ENCODE peak calls at places on chromosomes 2 and 18, in eight cellular contexts. H, S, N, L, K, Z, B and G are unnamed samples.
A peak's percentile ranks its signal among the peaks of the same experiment; 100 is the strongest.

GRCh38 chr2:181977661-181978350 is 7.8 kb upstream of the PPP1R1C start:
- DNase-seq in B (peak; percentile 43), K (no peak), L (no peak), S (no peak), N (no peak), H (no peak), Z (no peak), G (peak; percentile 98)

GRCh38 chr2:65443509-65444200 is 11.3 kb upstream of the SPRED2 start:
- DNase-seq in S (no peak), B (no peak), Z (no peak), K (no peak), N (no peak), L (no peak), H (no peak), G (no peak)

GRCh38 chr18:31721596-31721995 is 37.2 kb upstream of the B4GALT6 start:
- DNase-seq in Z (no peak), L (no peak), N (no peak), H (no peak), S (no peak), B (peak; percentile 3), K (no peak), G (no peak)

GRCh38 chr2:171325886-171326585 is 107.8 kb downstream of the METTL8 start:
- DNase-seq in S (no peak), Z (no peak), N (no peak), H (no peak), B (no peak), L (no peak), K (no peak), G (no peak)

GRCh38 chr2:148582679-148583511 is 61.7 kb upstream of the EPC2 start:
- DNase-seq in B (peak; percentile 5), S (no peak), L (no peak), H (no peak), N (no peak), K (no peak), Z (no peak), G (no peak)

GRCh38 chr2:29336741-29337340 is 221.6 kb downstream of the CLIP4 start:
- DNase-seq in K (no peak), N (no peak), Z (no peak), L (no peak), H (no peak), S (no peak), B (no peak), G (no peak)

GRCh38 chr2:8151888-8152287 is 530.0 kb upstream of the ID2 start:
- DNase-seq in Z (no peak), L (no peak), K (no peak), H (no peak), B (no peak), S (no peak), N (no peak), G (no peak)

GRCh38 chr2:238599549-238600505 is 173.1 kb downstream of the ASB1 start:
- DNase-seq in H (peak; percentile 58), N (no peak), S (no peak), L (no peak), K (no peak), B (no peak), Z (no peak), G (no peak)

GRCh38 chr2:163834841-163835240 is 99.0 kb upstream of the FIGN start:
- DNase-seq in K (no peak), S (no peak), H (no peak), L (no peak), Z (no peak), B (no peak), N (no peak), G (no peak)

GRCh38 chr18:51196811-51197660 is 445 bp downstream of the MEX3C start:
- DNase-seq in L (no peak), N (peak; percentile 59), K (peak; percentile 70), Z (no peak), S (peak; percentile 72), B (peak; percentile 59), H (peak; percentile 80), G (peak; percentile 45)

GRCh38 chr2:188181439-188181838 is 110.2 kb upstream of the GULP1 start:
- DNase-seq in N (no peak), H (no peak), L (no peak), Z (no peak), B (no peak), S (no peak), K (no peak), G (peak; percentile 53)

GRCh38 chr18:76450452-76450851 is 44.6 kb downstream of the ZNF516 start:
- DNase-seq in N (no peak), K (peak; percentile 29), B (peak; percentile 71), L (no peak), Z (peak; percentile 58), S (no peak), H (no peak), G (no peak)

GRCh38 chr2:122929347-122929746 is 1095.7 kb upstream of the CNTNAP5 start:
- DNase-seq in N (no peak), Z (no peak), L (no peak), S (no peak), H (no peak), B (no peak), K (no peak), G (no peak)

DNA sequence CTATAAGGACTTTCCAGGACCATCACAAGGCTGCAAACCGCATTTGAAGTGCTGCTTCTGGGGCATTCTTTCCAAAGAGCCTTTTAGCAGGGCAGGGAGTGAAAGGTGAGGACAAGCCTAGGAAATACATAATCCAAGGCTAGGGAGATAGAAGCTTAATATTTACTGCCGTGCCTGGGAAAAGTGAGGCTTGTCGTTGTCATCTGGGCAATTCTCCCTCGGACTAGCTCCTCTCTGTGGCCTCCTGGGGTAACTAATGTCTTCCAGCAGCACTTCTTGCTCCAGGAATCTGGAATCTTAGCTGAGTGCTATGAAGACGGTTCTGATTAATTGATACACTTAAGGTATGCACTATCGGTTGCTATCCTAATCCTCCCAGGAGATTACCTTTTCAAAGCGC is 69.3 kb upstream of the ATL2 start:
- DNase-seq in K (no peak), Z (no peak), N (no peak), L (no peak), S (no peak), B (no peak), H (no peak), G (no peak)
- TF ChIP-seq CTCF in K (no peak), Z (no peak), N (no peak), L (no peak), S (peak; percentile 17), B (peak; percentile 1), H (peak; percentile 14), G (no peak)

GRCh38 chr2:908568-908967 is 42.1 kb upstream of the SNTG2 start:
- DNase-seq in H (no peak), L (no peak), S (no peak), B (no peak), Z (no peak), N (no peak), K (no peak), G (no peak)
- H3K9me3 ChIP-seq in H (no peaks in the 10 kb centered on the region), L (no peaks in the 10 kb centered on the region), S (no peaks in the 10 kb centered on the region), B (no peaks in the 10 kb centered on the region), Z (no peaks in the 10 kb centered on the region), N (no peaks in the 10 kb centered on the region), K (no peaks in the 10 kb centered on the region), G (peaks cover 16% of the 10 kb centered on the region)

DNA sequence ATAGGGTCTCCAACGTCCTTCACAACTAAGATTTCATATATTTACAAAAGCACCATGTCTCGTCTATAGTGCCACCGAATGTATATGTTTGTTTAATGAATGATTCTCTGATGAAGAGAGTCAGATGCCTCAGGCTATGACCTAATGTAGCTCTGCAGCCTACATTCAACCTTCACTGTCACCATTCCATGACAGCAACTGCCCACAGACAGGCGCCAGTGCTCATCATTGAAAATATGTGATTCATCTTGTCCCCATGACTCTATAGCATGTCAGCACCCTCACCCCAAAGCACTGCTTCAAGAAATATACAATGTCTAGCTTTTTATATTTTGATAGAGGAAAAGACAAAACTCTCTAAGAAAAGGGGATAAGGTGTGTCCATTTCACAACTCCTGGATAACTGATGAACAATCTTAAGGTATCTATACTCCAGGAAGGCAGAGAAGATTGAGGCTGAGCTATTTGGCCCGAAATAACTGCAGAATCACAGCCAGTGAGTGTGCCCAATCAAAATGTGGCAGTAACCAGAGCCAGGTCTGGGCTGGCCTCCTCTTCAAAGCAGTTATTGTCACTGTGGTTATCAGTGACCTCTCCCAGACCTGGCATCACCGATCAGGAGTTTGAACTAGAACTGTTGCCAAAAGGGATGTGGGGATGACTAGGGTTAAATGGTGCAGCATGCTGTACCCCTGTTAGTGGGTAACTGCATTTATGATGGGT is 246.6 kb downstream of the SETBP1 start:
- DNase-seq in L (no peak), Z (no peak), K (no peak), S (no peak), N (no peak), B (no peak), H (no peak), G (peak; percentile 57)
- TF ChIP-seq CTCF in L (no peak), Z (no peak), K (no peak), S (no peak), N (no peak), B (no peak), H (no peak), G (no peak)

GRCh38 chr2:98327776-98328175 is 18.5 kb upstream of the CNGA3 start:
- DNase-seq in B (no peak), Z (no peak), N (no peak), H (no peak), L (no peak), K (no peak), S (no peak), G (no peak)

GRCh38 chr2:98329549-98329948 is 16.7 kb upstream of the CNGA3 start:
- DNase-seq in L (no peak), S (no peak), N (no peak), Z (no peak), B (no peak), K (no peak), H (no peak), G (no peak)

DNA sequence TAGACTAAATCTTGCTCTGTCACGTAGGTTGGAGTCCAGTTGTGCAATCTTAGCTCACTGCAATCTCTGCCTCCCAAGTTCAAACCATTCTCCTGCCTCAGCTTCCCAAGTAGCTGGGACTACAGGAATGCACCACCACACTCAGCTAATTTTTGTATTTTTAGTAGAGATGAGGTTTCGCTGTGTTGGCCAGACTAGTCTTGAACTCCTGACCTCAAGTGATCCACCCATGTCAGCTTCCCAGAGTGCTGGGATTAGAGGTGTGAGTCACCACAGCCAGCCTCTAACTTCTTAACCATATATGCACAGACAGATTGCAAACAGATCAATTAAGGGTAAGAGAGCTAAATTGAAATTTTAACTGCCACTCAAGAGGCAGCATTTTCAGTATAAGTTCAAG is 22.1 kb upstream of the CNGA3 start:
- DNase-seq in K (no peak), H (no peak), B (peak; percentile 54), N (no peak), S (no peak), Z (no peak), L (no peak), G (no peak)
- H3K9me3 ChIP-seq in K (peaks cover 11% of the 10 kb centered on the region), H (peaks cover 22% of the 10 kb centered on the region), B (no peaks in the 10 kb centered on the region), N (peaks cover 5% of the 10 kb centered on the region), S (no peaks in the 10 kb centered on the region), Z (peaks cover 4% of the 10 kb centered on the region), L (peaks cover 16% of the 10 kb centered on the region), G (peaks cover 15% of the 10 kb centered on the region)